ENCODE peak calls at places on chromosomes 5 and 9, in four cellular contexts. I is NCI-H1092; P is stimulated activated CD4-positive, alpha-beta T cell treated with anti-CD3 and anti-CD28 coated beads, Interleukin-1b, Interleukin-23, amount 100 ng/mL, for 24 hours; G is fibroblast of mammary gland. Z is an unnamed sample.

GRCh38 chr5:73654171-73654811 is 28.3 kb downstream of the ARHGEF28 start:
- DNase-seq in I (no peak), P (no peak), G (peak), Z (peak)

GRCh38 chr5:6714221-6715041 is 1.2 kb downstream of the TENT4A start:
- DNase-seq in I (no peak), P (no peak), G (no peak), Z (no peak)

GRCh38 chr5:16431482-16431881 is 34.1 kb downstream of the ZNF622 start:
- DNase-seq in G (no peak), I (no peak), P (no peak), Z (no peak)

GRCh38 chr9:33676746-33677505 is 118.4 kb upstream of the PRSS3 start:
- DNase-seq in I (peak), P (peak), G (no peak), Z (no peak)

GRCh38 chr5:90111354-90112070 is 298.0 kb downstream of the CETN3 start:
- DNase-seq in G (peak), P (no peak), I (no peak), Z (peak)

GRCh38 chr9:13896047-13896446 is 417.9 kb downstream of the NFIB start:
- DNase-seq in P (no peak), G (no peak), I (no peak), Z (peak)

GRCh38 chr5:2780421-2781171 is 29.1 kb upstream of the IRX2 start:
- DNase-seq in G (no peak), I (no peak), P (no peak), Z (peak)

GRCh38 chr9:109118802-109119438 is 827 bp downstream of the TMEM245 start:
- DNase-seq in G (no peak), I (no peak), P (no peak), Z (peak)

GRCh38 chr9:121529237-121529987 is 29.8 kb upstream of the GGTA1 start:
- DNase-seq in G (peak), P (no peak), I (peak), Z (peak)

GRCh38 chr9:34098307-34098706 is 28.2 kb downstream of the DCAF12 start:
- DNase-seq in P (no peak), G (no peak), I (no peak), Z (no peak)

GRCh38 chr5:137730331-137730730 is 5.6 kb downstream of the KLHL3 start:
- DNase-seq in G (peak), P (no peak), I (no peak), Z (no peak)

GRCh38 chr5:138661991-138662434 is 86.8 kb upstream of the HSPA9 start:
- DNase-seq in P (no peak), I (no peak), G (no peak), Z (peak)

GRCh38 chr9:108468364-108468763 is 387.4 kb downstream of the ACTL7B start:
- DNase-seq in I (no peak), P (no peak), G (peak), Z (peak)

GRCh38 chr9:72540348-72540873 is 19.0 kb downstream of the TMC1 start:
- DNase-seq in I (no peak), P (no peak), G (peak), Z (peak)

GRCh38 chr5:170078931-170079330 is 26.8 kb upstream of the FOXI1 start:
- DNase-seq in I (no peak), P (no peak), G (no peak), Z (no peak)

GRCh38 chr9:77848897-77849296 is 182.7 kb downstream of the GNAQ start:
- DNase-seq in I (no peak), P (no peak), G (peak), Z (peak)

GRCh38 chr9:93319301-93319991 is 132.0 kb upstream of the FAM120A start:
- DNase-seq in P (no peak), I (peak), G (no peak), Z (no peak)

GRCh38 chr5:7494446-7495132 is 98.7 kb downstream of the ADCY2 start:
- DNase-seq in G (no peak), I (no peak), P (no peak), Z (no peak)

GRCh38 chr5:128920345-128921215 is 44.7 kb upstream of the SLC27A6 start:
- DNase-seq in I (no peak), P (no peak), G (peak), Z (peak)

GRCh38 chr5:92927291-92927778 is 653.7 kb downstream of the NR2F1-AS1 start:
- DNase-seq in G (no peak), P (no peak), I (no peak), Z (peak)

Z was measured in MCF 10A.